ENCODE peak calls at places on chromosome X, in five cellular contexts. Y is endodermal cell, P is stomach, W is tibial artery, U is IMR-90. V is an unnamed sample. For H3K4me1, the result is how much of the 10 kb centered on the place peaks cover.

GRCh38 chrX:68234171-68234910 is 199.0 kb downstream of the OPHN1 start:
- DNase-seq in U (no peak), P (no peak), Y (peak), W (no peak), V (no peak)

GRCh38 chrX:50629774-50630173 is 159.1 kb upstream of the DGKK start:
- DNase-seq in Y (no peak), U (no peak), W (no peak), P (no peak), V (no peak)

GRCh38 chrX:8724176-8724757 is 7.7 kb downstream of the ANOS1 start:
- DNase-seq in P (no peak), Y (peak), U (no peak), W (no peak), V (peak)

GRCh38 chrX:64698317-64698716 is 277.9 kb downstream of the ZC4H2 start:
- DNase-seq in U (no peak), P (no peak), W (no peak), Y (no peak), V (no peak)

GRCh38 chrX:124239911-124240310 is 92.5 kb upstream of the TEX13D start:
- DNase-seq in P (no peak), U (no peak), W (no peak), Y (no peak), V (no peak)

GRCh38 chrX:75649829-75650228 is 127.0 kb upstream of the ZDHHC15 start:
- DNase-seq in W (no peak), P (no peak), U (no peak), Y (no peak), V (no peak)

GRCh38 chrX:16459008-16459407 is 190.9 kb upstream of the S100G start:
- DNase-seq in P (no peak), Y (no peak), W (no peak), U (peak), V (no peak)

GRCh38 chrX:103513067-103513466 is 6.2 kb downstream of the RAB40A start:
- DNase-seq in W (no peak), U (no peak), P (no peak), Y (peak), V (no peak)

GRCh38 chrX:51420610-51421009 is 75.8 kb downstream of the NUDT11 start:
- DNase-seq in W (no peak), P (no peak), Y (no peak), U (peak), V (no peak)

GRCh38 chrX:66149519-66149918 is 14.5 kb upstream of the HEPH start:
- DNase-seq in U (no peak), Y (no peak), P (no peak), W (no peak), V (no peak)

GRCh38 chrX:136754641-136755040 is 26.1 kb downstream of the ARHGEF6 start:
- DNase-seq in Y (peak), P (no peak), U (no peak), W (peak), V (no peak)

GRCh38 chrX:151830911-151831310 is 81.8 kb upstream of the MAGEA4 start:
- DNase-seq in U (no peak), Y (no peak), P (no peak), W (no peak), V (no peak)

GRCh38 chrX:347351-348117 is 28.9 kb upstream of the GTPBP6 start:
- DNase-seq in P (no peak), W (no peak), Y (no peak), U (no peak), V (no peak)

GRCh38 chrX:69505772-69506616 is 1.9 kb downstream of the NALF2 start:
- DNase-seq in P (no peak), Y (peak), W (no peak), U (no peak), V (no peak)

GRCh38 chrX:3711331-3711917 is 2.0 kb downstream of the PRKX start:
- DNase-seq in Y (no peak), P (no peak), U (no peak), W (peak), V (no peak)

GRCh38 chrX:136204571-136204970 is 46.6 kb downstream of the MAP7D3 start:
- DNase-seq in Y (no peak), U (peak), W (no peak), P (no peak), V (peak)

GRCh38 chrX:8738588-8739189 is 6.8 kb upstream of the ANOS1 start:
- DNase-seq in P (peak), U (peak), Y (peak), W (peak), V (peak)

GRCh38 chrX:19638968-19639539 is 123.7 kb upstream of the MAP3K15 start:
- DNase-seq in U (no peak), P (no peak), Y (no peak), W (no peak), V (peak)

GRCh38 chrX:2707334-2707760 is 16.3 kb downstream of the CD99 start:
- DNase-seq in U (peak), Y (peak), W (peak), P (peak), V (peak)

GRCh38 chrX:100625985-100626491 is 10.6 kb downstream of the TSPAN6 start:
- DNase-seq in U (no peak), W (no peak), Y (no peak), P (no peak), V (no peak)

GRCh38 chrX:103774070-103774642 is 2.5 kb upstream of the PLP1 start:
- DNase-seq in W (no peak), U (peak), P (no peak), Y (peak), V (peak)

GRCh38 chrX:71366674-71367256 is 608 bp downstream of the TAF1 start:
- DNase-seq in U (peak), W (peak), P (no peak), Y (no peak), V (peak)

GRCh38 chrX:111641969-111642368 is 39.0 kb upstream of the ALG13 start:
- DNase-seq in P (no peak), Y (no peak), U (no peak), W (no peak), V (no peak)

GRCh38 chrX:17944833-17945497 is 83.9 kb upstream of the RAI2 start:
- DNase-seq in W (no peak), U (no peak), Y (no peak), P (no peak), V (no peak)

GRCh38 chrX:104668550-104668949 is 102.6 kb downstream of the IL1RAPL2 start:
- DNase-seq in U (peak), W (no peak), Y (no peak), P (no peak), V (no peak)

GRCh38 chrX:44903842-44904530 is 31.0 kb downstream of the KDM6A start:
- DNase-seq in W (no peak), U (no peak), Y (no peak), P (no peak), V (no peak)
- H3K4me1 ChIP-seq in W (under half), U (under half), Y (under half), P (under half), V (under half)

GRCh38 chrX:1555370-1555769 is 18.4 kb upstream of the P2RY8 start:
- DNase-seq in P (peak), Y (no peak), W (no peak), U (no peak), V (no peak)

GRCh38 chrX:1546601-1547275 is 9.8 kb upstream of the P2RY8 start:
- DNase-seq in W (no peak), U (no peak), Y (no peak), P (peak), V (peak)

GRCh38 chrX:1554469-1555210 is 17.7 kb upstream of the P2RY8 start:
- DNase-seq in W (no peak), P (peak), U (no peak), Y (no peak), V (no peak)

GRCh38 chrX:1551959-1552546 is 15.1 kb upstream of the P2RY8 start:
- DNase-seq in U (no peak), W (no peak), Y (no peak), P (no peak), V (no peak)
- H3K4me1 ChIP-seq in U (under half), W (under half), Y (under half), P (under half), V (under half)

GRCh38 chrX:13055486-13055885 is 11.1 kb upstream of the FAM9C start:
- DNase-seq in Y (no peak), P (no peak), U (no peak), W (no peak), V (no peak)
- H3K4me1 ChIP-seq in Y (under half), P (under half), U (under half), W (under half), V (under half)

DNA sequence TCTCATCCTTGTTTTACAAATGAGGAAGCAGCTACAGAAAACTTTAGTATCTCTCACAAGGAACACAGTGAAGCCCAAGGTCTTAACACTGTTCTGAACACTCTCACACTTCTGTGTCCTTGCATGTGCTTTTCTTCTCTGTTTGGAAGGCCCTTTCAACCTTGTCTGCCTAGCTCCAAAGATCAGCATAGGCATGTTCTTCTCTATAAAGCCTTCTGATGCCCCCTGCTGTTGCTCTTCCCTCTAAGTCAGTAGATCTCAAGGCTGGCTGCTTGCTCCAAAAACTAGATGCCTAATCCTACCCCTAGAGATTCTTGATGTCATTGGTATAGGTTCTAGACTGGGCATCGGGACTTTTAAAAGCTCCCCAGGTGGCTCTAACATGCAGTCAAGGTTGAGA is 5.9 kb downstream of the APOO start:
- DNase-seq in Y (peak), U (peak), W (peak), P (peak), V (peak)
- H3K4me1 ChIP-seq in Y (under half), U (under half), W (under half), P (under half), V (under half)

GRCh38 chrX:153902388-153902787 is 2.1 kb upstream of the AVPR2 start:
- DNase-seq in Y (peak), P (no peak), U (no peak), W (no peak), V (no peak)
- H3K4me1 ChIP-seq in Y (under half), P (under half), U (under half), W (under half), V (under half)

GRCh38 chrX:118522230-118522926 is 26.8 kb downstream of the DOCK11 start:
- DNase-seq in U (no peak), Y (no peak), P (no peak), W (no peak), V (peak)

GRCh38 chrX:118521435-118521834 is 25.8 kb downstream of the DOCK11 start:
- DNase-seq in W (no peak), Y (no peak), P (no peak), U (peak), V (no peak)

GRCh38 chrX:118519411-118520205 is 24.0 kb downstream of the DOCK11 start:
- DNase-seq in Y (no peak), U (peak), P (no peak), W (no peak), V (no peak)

GRCh38 chrX:118520858-118521206 is 25.2 kb downstream of the DOCK11 start:
- DNase-seq in W (no peak), P (no peak), Y (no peak), U (no peak), V (no peak)

DNA sequence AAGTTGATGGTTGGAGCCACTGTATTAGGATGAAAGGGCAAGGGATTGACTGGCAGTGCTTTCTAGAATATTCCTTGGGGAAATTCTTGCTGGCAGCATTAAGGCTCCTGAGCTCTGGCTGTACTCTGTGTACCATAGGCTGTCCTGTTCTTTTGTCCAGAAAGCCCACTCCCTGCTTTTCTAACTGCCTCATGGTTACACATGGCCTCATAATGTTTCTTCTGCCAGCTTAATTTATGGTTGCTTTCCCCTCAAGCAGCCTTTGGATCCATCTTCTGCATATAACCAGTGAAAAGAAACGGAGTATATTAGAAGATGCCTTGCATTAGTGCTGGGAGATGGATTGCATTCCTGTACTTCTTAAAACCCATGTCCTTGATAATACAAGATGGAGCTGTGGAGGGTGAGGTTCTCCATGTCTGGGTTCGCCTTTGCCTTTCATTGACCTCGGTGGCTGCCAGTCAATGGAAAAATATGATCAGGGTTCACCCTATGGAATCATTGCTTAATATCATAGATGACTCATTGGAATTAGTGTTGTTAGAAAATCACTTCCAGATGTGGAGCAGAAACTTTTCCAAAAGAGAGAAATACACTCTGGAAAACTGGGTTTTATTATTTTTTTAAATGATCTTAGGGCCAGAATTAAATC is 24.7 kb downstream of the DOCK11 start:
- DNase-seq in P (no peak), Y (no peak), W (no peak), U (peak), V (no peak)
- H3K4me1 ChIP-seq in P (under half), Y (under half), W (under half), U (under half), V (under half)

DNA sequence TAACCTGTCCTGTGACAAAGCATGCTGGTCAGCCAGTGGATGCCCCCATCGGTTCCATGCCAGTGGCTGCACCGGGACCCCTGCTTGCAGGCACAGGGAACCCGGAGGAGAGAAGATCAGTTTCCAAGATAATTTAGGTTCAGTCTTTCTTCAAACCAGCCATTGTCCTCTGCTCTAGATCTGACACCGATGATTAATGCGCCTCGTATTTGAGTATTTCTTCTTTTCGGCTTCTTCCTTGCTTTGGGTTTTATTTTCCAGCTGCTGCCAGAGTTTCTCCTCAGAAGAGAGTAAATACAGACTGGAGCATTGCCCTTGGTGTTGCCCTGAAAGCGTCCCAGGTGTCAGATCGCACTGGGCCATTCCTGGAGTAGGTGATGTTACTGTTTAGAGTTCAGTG is 19.2 kb upstream of the BCOR start:
- DNase-seq in U (no peak), Y (no peak), W (no peak), P (no peak), V (no peak)
- H3K4me1 ChIP-seq in U (under half), Y (under half), W (under half), P (under half), V (under half)

GRCh38 chrX:130174051-130174704 is 2.4 kb downstream of the RAB33A start:
- DNase-seq in Y (no peak), U (peak), P (no peak), W (peak), V (peak)
- H3K4me1 ChIP-seq in Y (under half), U (under half), P (under half), W (under half), V (under half)

GRCh38 chrX:45748443-45748842 is 547.8 kb upstream of the DIPK2B start:
- DNase-seq in Y (no peak), W (no peak), U (no peak), P (no peak), V (no peak)
- H3K4me1 ChIP-seq in Y (under half), W (under half), U (under half), P (under half), V (under half)

GRCh38 chrX:45513042-45513441 is 312.4 kb upstream of the DIPK2B start:
- DNase-seq in Y (no peak), U (no peak), P (no peak), W (no peak), V (no peak)
- H3K4me1 ChIP-seq in Y (under half), U (under half), P (under half), W (under half), V (under half)

V was measured in thyroid gland.